ENCODE peak calls at places on chromosomes 6 and 20, in five cellular contexts. H is stomach, S is HCT116, K is GM23338, Z is sigmoid colon. G is an unnamed sample. For H3K4me1, the result is how much of the 10 kb centered on the place peaks cover.

GRCh38 chr6:140921366-140922226 is 1211.1 kb upstream of the GJE1 start:
- DNase-seq in H (no peak), S (peak), K (peak), Z (no peak), G (peak)

GRCh38 chr6:16591681-16592549 is 169.3 kb downstream of the ATXN1 start:
- DNase-seq in H (no peak), S (no peak), K (no peak), Z (no peak), G (no peak)

GRCh38 chr6:3510617-3511016 is 53.8 kb upstream of the SLC22A23 start:
- DNase-seq in H (no peak), S (no peak), K (no peak), Z (no peak), G (no peak)

GRCh38 chr6:163860194-163861081 is 445.9 kb downstream of the QKI start:
- DNase-seq in H (no peak), S (no peak), K (no peak), Z (no peak), G (no peak)

GRCh38 chr20:25032478-25033183 is 25.3 kb downstream of the ACSS1 start:
- DNase-seq in H (peak), S (no peak), K (peak), Z (peak), G (no peak)

GRCh38 chr6:131966443-131966842 is 15.3 kb upstream of the CCN2 start:
- DNase-seq in H (no peak), S (no peak), K (no peak), Z (no peak), G (no peak)

GRCh38 chr6:22653980-22654610 is 84.7 kb downstream of the HDGFL1 start:
- DNase-seq in H (no peak), S (no peak), K (no peak), Z (no peak), G (no peak)

GRCh38 chr6:33774774-33775173 is 14.2 kb downstream of the LEMD2 start:
- DNase-seq in H (no peak), S (no peak), K (no peak), Z (no peak), G (no peak)

GRCh38 chr20:58907481-58908137 is 55.1 kb downstream of the GNAS start:
- DNase-seq in H (peak), S (no peak), K (no peak), Z (peak), G (peak)

GRCh38 chr6:111992851-111993250 is 61.1 kb upstream of the CCN6 start:
- DNase-seq in H (no peak), S (no peak), K (no peak), Z (no peak), G (no peak)

GRCh38 chr6:78629154-78629721 is 238.1 kb upstream of the IRAK1BP1 start:
- DNase-seq in H (no peak), S (no peak), K (peak), Z (no peak), G (no peak)

GRCh38 chr6:160355001-160355400 is 6.8 kb downstream of the SLC22A3 start:
- DNase-seq in H (no peak), S (no peak), K (no peak), Z (no peak), G (no peak)

GRCh38 chr6:46901747-46902362 is 19.9 kb downstream of the ADGRF5 start:
- DNase-seq in H (no peak), S (no peak), K (no peak), Z (peak), G (no peak)

GRCh38 chr6:1678966-1679690 is 69.4 kb downstream of the FOXC1 start:
- DNase-seq in H (no peak), S (no peak), K (no peak), Z (no peak), G (no peak)

GRCh38 chr20:61671559-61671958 is 394.1 kb downstream of the TAF4 start:
- DNase-seq in H (no peak), S (no peak), K (no peak), Z (no peak), G (no peak)

GRCh38 chr6:156988276-156989158 is 211.3 kb downstream of the ARID1B start:
- DNase-seq in H (no peak), S (no peak), K (peak), Z (no peak), G (no peak)

GRCh38 chr6:32609731-32610640 is 20.3 kb upstream of the HLA-DRB1 start:
- DNase-seq in H (no peak), S (peak), K (peak), Z (no peak), G (peak)

GRCh38 chr6:56093776-56094175 is 153.6 kb downstream of the COL21A1 start:
- DNase-seq in H (no peak), S (no peak), K (no peak), Z (no peak), G (no peak)

GRCh38 chr6:56096454-56096853 is 150.9 kb downstream of the COL21A1 start:
- DNase-seq in H (no peak), S (no peak), K (no peak), Z (no peak), G (no peak)

GRCh38 chr6:56087421-56087820 is 160.0 kb downstream of the COL21A1 start:
- DNase-seq in H (no peak), S (no peak), K (no peak), Z (no peak), G (no peak)

GRCh38 chr6:56088641-56089040 is 158.7 kb downstream of the COL21A1 start:
- DNase-seq in H (no peak), S (no peak), K (no peak), Z (no peak), G (no peak)

GRCh38 chr6:56091159-56091869 is 156.1 kb downstream of the COL21A1 start:
- DNase-seq in H (no peak), S (peak), K (no peak), Z (no peak), G (peak)
- H3K27ac ChIP-seq in H (peak), S (no peak), K (no peak), Z (peak), G (peak)

GRCh38 chr6:53547166-53547814 is 2.4 kb upstream of the GCLC start:
- DNase-seq in H (no peak), S (no peak), K (peak), Z (no peak), G (no peak)

GRCh38 chr6:53546256-53546655 is 1.4 kb upstream of the GCLC start:
- DNase-seq in H (no peak), S (no peak), K (no peak), Z (no peak), G (no peak)

GRCh38 chr6:53544500-53545308 is at the start of gene GCLC:
- DNase-seq in H (peak), S (peak), K (peak), Z (peak), G (peak)

GRCh38 chr6:53544050-53544499 is 826 bp downstream of the GCLC start:
- DNase-seq in H (no peak), S (no peak), K (peak), Z (no peak), G (no peak)

GRCh38 chr6:53547815-53548496 is 3.1 kb upstream of the GCLC start:
- DNase-seq in H (peak), S (peak), K (peak), Z (peak), G (peak)
- TF ChIP-seq POLR2AphosphoS5 in H (peak), S (peak), K (peak), Z (peak), G (peak)

GRCh38 chr6:143290206-143290605 is 160.3 kb downstream of the ADAT2 start:
- DNase-seq in H (no peak), S (no peak), K (no peak), Z (no peak), G (no peak)
- H3K4me1 ChIP-seq in H (under half), S (under half), K (under half), Z (under half), G (under half)

GRCh38 chr20:48829940-48830339 is 2.1 kb upstream of the PREX1 start:
- DNase-seq in H (no peak), S (no peak), K (no peak), Z (no peak), G (no peak)

GRCh38 chr20:48830826-48831318 is 3.1 kb upstream of the PREX1 start:
- DNase-seq in H (no peak), S (no peak), K (no peak), Z (no peak), G (no peak)

GRCh38 chr20:48831702-48832422 is 4.1 kb upstream of the PREX1 start:
- DNase-seq in H (peak), S (no peak), K (no peak), Z (peak), G (no peak)

GRCh38 chr20:48835390-48835789 is 7.6 kb upstream of the PREX1 start:
- DNase-seq in H (no peak), S (no peak), K (no peak), Z (no peak), G (no peak)

GRCh38 chr20:48832423-48832735 is 4.6 kb upstream of the PREX1 start:
- DNase-seq in H (no peak), S (no peak), K (no peak), Z (no peak), G (no peak)
- H3K27ac ChIP-seq in H (peak), S (no peak), K (no peak), Z (peak), G (peak)

GRCh38 chr6:42788671-42789070 is 6.8 kb downstream of the BICRAL start:
- DNase-seq in H (no peak), S (no peak), K (no peak), Z (peak), G (no peak)
- TF ChIP-seq POLR2AphosphoS5 in H (no peak), S (no peak), K (no peak), Z (no peak), G (no peak)

GRCh38 chr20:34522969-34523871 is 7.0 kb downstream of the DYNLRB1 start:
- DNase-seq in H (peak), S (peak), K (peak), Z (no peak), G (no peak)
- H3K4me1 ChIP-seq in H (under half), S (under half), K (under half), Z (under half), G (half or more)

DNA sequence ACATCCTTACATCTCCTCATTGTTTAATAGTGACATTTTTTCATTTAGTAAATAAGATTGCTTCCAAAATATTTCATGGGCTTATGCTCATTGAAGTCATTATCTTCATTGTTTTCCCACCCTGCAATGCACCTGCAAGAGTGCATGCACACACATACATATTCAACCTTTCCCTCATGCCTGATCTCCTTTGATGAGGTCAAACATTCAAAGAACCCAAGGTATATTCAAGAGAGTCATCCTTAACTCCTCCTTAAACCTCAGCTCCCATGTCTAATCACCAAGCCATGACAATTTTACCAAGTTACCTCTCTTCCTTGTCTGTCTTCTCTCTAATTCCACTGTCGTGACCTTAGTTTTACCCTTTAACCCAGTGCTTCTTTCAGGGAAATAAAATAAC is 56.5 kb downstream of the HIVEP2 start:
- DNase-seq in H (no peak), S (no peak), K (no peak), Z (no peak), G (no peak)
- H3K27ac ChIP-seq in H (no peak), S (no peak), K (no peak), Z (no peak), G (no peak)

G was measured in Panc1.